ENCODE peak calls at places on chromosomes 12 and 14, in five cellular contexts. One of them, this sample, is unnamed.
A peak's percentile ranks its signal among the peaks of the same experiment; 100 is the strongest.

GRCh38 chr12:44835641-44836379 is 40.3 kb downstream of the NELL2 start:
- ATAC-seq in HepG2: no peak
- ATAC-seq in upper lobe of left lung: no peak
- ATAC-seq in GM12878: no peak
- ATAC-seq in K562: no peak
- ATAC-seq in this sample: peak; percentile 28

GRCh38 chr14:55136868-55137785 is 8.1 kb downstream of the LGALS3 start:
- ATAC-seq in HepG2: no peak
- ATAC-seq in upper lobe of left lung: peak; percentile 74
- ATAC-seq in GM12878: no peak
- ATAC-seq in K562: peak; percentile 46
- ATAC-seq in this sample: peak; percentile 76

GRCh38 chr12:121301876-121302275 is 5.4 kb upstream of the CAMKK2 start:
- ATAC-seq in HepG2: no peak
- ATAC-seq in upper lobe of left lung: peak; percentile 49
- ATAC-seq in GM12878: no peak
- ATAC-seq in K562: no peak
- ATAC-seq in this sample: no peak

GRCh38 chr14:60650382-60650961 is 1.2 kb upstream of the SIX1 start:
- ATAC-seq in HepG2: no peak
- ATAC-seq in upper lobe of left lung: no peak
- ATAC-seq in GM12878: no peak
- ATAC-seq in K562: no peak
- ATAC-seq in this sample: no peak

GRCh38 chr14:91084516-91084915 is 24.1 kb upstream of the RPS6KA5 start:
- ATAC-seq in HepG2: no peak
- ATAC-seq in upper lobe of left lung: no peak
- ATAC-seq in GM12878: no peak
- ATAC-seq in K562: no peak
- ATAC-seq in this sample: no peak

GRCh38 chr12:1469063-1469462 is 125.3 kb downstream of the FBXL14 start:
- ATAC-seq in HepG2: no peak
- ATAC-seq in upper lobe of left lung: no peak
- ATAC-seq in GM12878: no peak
- ATAC-seq in K562: no peak
- ATAC-seq in this sample: no peak

GRCh38 chr12:11067514-11067913 is 5.4 kb upstream of the TAS2R46 start:
- ATAC-seq in HepG2: no peak
- ATAC-seq in upper lobe of left lung: peak; percentile 26
- ATAC-seq in GM12878: no peak
- ATAC-seq in K562: no peak
- ATAC-seq in this sample: peak; percentile 43

GRCh38 chr14:21199611-21200570 is 44.0 kb upstream of the OR5AU1 start:
- ATAC-seq in HepG2: no peak
- ATAC-seq in upper lobe of left lung: no peak
- ATAC-seq in GM12878: no peak
- ATAC-seq in K562: no peak
- ATAC-seq in this sample: no peak

GRCh38 chr12:56104815-56105476 is 587 bp downstream of the PA2G4 start:
- ATAC-seq in HepG2: peak; percentile 42
- ATAC-seq in upper lobe of left lung: peak; percentile 50
- ATAC-seq in GM12878: peak; percentile 44
- ATAC-seq in K562: peak; percentile 57
- ATAC-seq in this sample: peak; percentile 9

GRCh38 chr12:132185698-132186097 is 41.4 kb downstream of the NOC4L start:
- ATAC-seq in HepG2: no peak
- ATAC-seq in upper lobe of left lung: no peak
- ATAC-seq in GM12878: no peak
- ATAC-seq in K562: no peak
- ATAC-seq in this sample: no peak

GRCh38 chr14:36524220-36524837 is 4.3 kb upstream of the NKX2-1 start:
- ATAC-seq in HepG2: no peak
- ATAC-seq in upper lobe of left lung: no peak
- ATAC-seq in GM12878: no peak
- ATAC-seq in K562: no peak
- ATAC-seq in this sample: no peak

GRCh38 chr12:7035464-7035863 is 17.2 kb upstream of the LPCAT3 start:
- ATAC-seq in HepG2: no peak
- ATAC-seq in upper lobe of left lung: no peak
- ATAC-seq in GM12878: no peak
- ATAC-seq in K562: no peak
- ATAC-seq in this sample: no peak

GRCh38 chr12:15131462-15131861 is 89.8 kb downstream of the RERG start:
- ATAC-seq in HepG2: no peak
- ATAC-seq in upper lobe of left lung: peak; percentile 80
- ATAC-seq in GM12878: no peak
- ATAC-seq in K562: no peak
- ATAC-seq in this sample: peak; percentile 65

GRCh38 chr12:123532808-123533649 is 490 bp downstream of the RILPL1 start:
- ATAC-seq in HepG2: peak; percentile 51
- ATAC-seq in upper lobe of left lung: peak; percentile 48
- ATAC-seq in GM12878: peak; percentile 37
- ATAC-seq in K562: peak; percentile 65
- ATAC-seq in this sample: peak; percentile 60

DNA sequence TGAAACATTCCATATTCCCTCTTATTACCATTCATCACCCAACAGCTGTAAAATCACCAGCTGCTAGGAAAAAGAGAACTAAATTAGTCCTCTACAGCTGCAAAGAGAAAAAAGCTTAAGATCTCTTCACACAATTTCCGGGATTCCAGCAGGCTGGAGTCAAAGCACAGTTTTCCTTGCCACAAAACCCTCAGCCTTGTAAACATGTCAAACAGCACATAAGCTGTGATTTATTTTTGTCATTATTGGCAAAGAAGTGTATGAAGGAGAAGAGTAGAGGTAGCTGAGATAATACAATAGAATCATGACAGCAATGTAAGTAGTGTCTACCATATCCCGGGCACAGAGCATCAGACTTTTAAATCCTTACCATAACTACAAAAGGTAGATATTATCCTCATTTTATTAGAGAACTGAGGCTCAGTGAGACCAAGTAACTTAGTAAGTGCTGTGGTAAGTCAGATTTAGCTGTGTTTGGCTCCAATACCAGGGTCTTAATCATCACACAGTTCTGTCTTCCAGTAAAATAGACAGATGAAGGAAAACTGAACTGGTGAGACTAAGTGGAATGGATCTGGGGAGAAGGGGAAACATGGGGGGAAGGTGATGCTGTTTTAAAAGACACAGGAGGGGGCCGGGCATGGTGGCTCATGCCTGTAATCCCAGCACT is 57.3 kb downstream of the NTN4 start:
- ATAC-seq in HepG2: no peak
- ATAC-seq in upper lobe of left lung: peak; percentile 61
- ATAC-seq in GM12878: no peak
- ATAC-seq in K562: no peak
- ATAC-seq in this sample: peak; percentile 50
- TF ChIP-seq EP300 in HepG2: no peak
- TF ChIP-seq EP300 in upper lobe of left lung: no peak
- TF ChIP-seq EP300 in GM12878: no peak
- TF ChIP-seq EP300 in K562: no peak
- TF ChIP-seq EP300 in this sample: no peak

GRCh38 chr12:68235576-68235975 is 10.0 kb upstream of the IL26 start:
- ATAC-seq in HepG2: no peak
- ATAC-seq in upper lobe of left lung: no peak
- ATAC-seq in GM12878: no peak
- ATAC-seq in K562: no peak
- ATAC-seq in this sample: no peak
- H3K27me3 ChIP-seq in HepG2: no peaks in the 10 kb centered on the region
- H3K27me3 ChIP-seq in upper lobe of left lung: no peaks in the 10 kb centered on the region
- H3K27me3 ChIP-seq in GM12878: no peaks in the 10 kb centered on the region
- H3K27me3 ChIP-seq in K562: peaks cover 7% of the 10 kb centered on the region
- H3K27me3 ChIP-seq in this sample: no peaks in the 10 kb centered on the region

GRCh38 chr12:108511633-108512540 is 3.2 kb upstream of the FICD start:
- ATAC-seq in HepG2: no peak
- ATAC-seq in upper lobe of left lung: no peak
- ATAC-seq in GM12878: peak; percentile 42
- ATAC-seq in K562: no peak
- ATAC-seq in this sample: no peak
- TF ChIP-seq EP300 in HepG2: no peak
- TF ChIP-seq EP300 in upper lobe of left lung: no peak
- TF ChIP-seq EP300 in GM12878: no peak
- TF ChIP-seq EP300 in K562: no peak
- TF ChIP-seq EP300 in this sample: no peak

GRCh38 chr12:47991592-47991991 is 12.7 kb downstream of the COL2A1 start:
- ATAC-seq in HepG2: no peak
- ATAC-seq in upper lobe of left lung: no peak
- ATAC-seq in GM12878: no peak
- ATAC-seq in K562: peak; percentile 12
- ATAC-seq in this sample: no peak

GRCh38 chr12:47992776-47993175 is 11.5 kb downstream of the COL2A1 start:
- ATAC-seq in HepG2: no peak
- ATAC-seq in upper lobe of left lung: no peak
- ATAC-seq in GM12878: no peak
- ATAC-seq in K562: no peak
- ATAC-seq in this sample: no peak

GRCh38 chr12:47991106-47991550 is 13.1 kb downstream of the COL2A1 start:
- ATAC-seq in HepG2: no peak
- ATAC-seq in upper lobe of left lung: no peak
- ATAC-seq in GM12878: no peak
- ATAC-seq in K562: no peak
- ATAC-seq in this sample: peak; percentile 13

GRCh38 chr12:47995976-47996375 is 8.3 kb downstream of the COL2A1 start:
- ATAC-seq in HepG2: no peak
- ATAC-seq in upper lobe of left lung: no peak
- ATAC-seq in GM12878: no peak
- ATAC-seq in K562: no peak
- ATAC-seq in this sample: no peak

GRCh38 chr12:47993491-47993890 is 10.8 kb downstream of the COL2A1 start:
- ATAC-seq in HepG2: no peak
- ATAC-seq in upper lobe of left lung: no peak
- ATAC-seq in GM12878: no peak
- ATAC-seq in K562: no peak
- ATAC-seq in this sample: no peak
- H3K27me3 ChIP-seq in HepG2: no peaks in the 10 kb centered on the region
- H3K27me3 ChIP-seq in upper lobe of left lung: no peaks in the 10 kb centered on the region
- H3K27me3 ChIP-seq in GM12878: peaks cover 3% of the 10 kb centered on the region
- H3K27me3 ChIP-seq in K562: peaks cover 39% of the 10 kb centered on the region
- H3K27me3 ChIP-seq in this sample: peaks cover 35% of the 10 kb centered on the region

GRCh38 chr12:54821676-54822075 is 32.6 kb upstream of the MUCL1 start:
- ATAC-seq in HepG2: no peak
- ATAC-seq in upper lobe of left lung: no peak
- ATAC-seq in GM12878: no peak
- ATAC-seq in K562: no peak
- ATAC-seq in this sample: no peak
- TF ChIP-seq EP300 in HepG2: no peak
- TF ChIP-seq EP300 in upper lobe of left lung: no peak
- TF ChIP-seq EP300 in GM12878: no peak
- TF ChIP-seq EP300 in K562: no peak
- TF ChIP-seq EP300 in this sample: no peak

DNA sequence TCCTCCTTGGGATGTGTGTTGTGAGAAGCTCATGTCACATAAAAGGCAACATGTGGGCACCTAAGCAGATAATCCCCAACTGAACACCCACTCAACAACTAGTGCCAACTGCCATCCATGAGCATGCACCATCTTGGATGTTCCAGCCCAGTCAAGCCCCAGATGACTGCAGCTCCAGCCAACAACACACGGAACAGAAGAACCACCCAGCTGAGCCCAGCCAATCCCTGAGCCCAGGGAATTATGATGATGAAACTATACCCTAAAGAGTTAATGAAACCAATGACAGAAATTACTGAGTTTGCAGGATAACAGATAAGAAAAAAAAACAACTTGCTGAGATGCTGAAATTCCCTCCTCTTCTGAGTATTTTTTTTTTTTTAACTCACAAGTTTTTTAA is 124.7 kb downstream of the KSR2 start:
- ATAC-seq in HepG2: no peak
- ATAC-seq in upper lobe of left lung: no peak
- ATAC-seq in GM12878: no peak
- ATAC-seq in K562: no peak
- ATAC-seq in this sample: no peak
- H3K27me3 ChIP-seq in HepG2: no peaks in the 10 kb centered on the region
- H3K27me3 ChIP-seq in upper lobe of left lung: no peaks in the 10 kb centered on the region
- H3K27me3 ChIP-seq in GM12878: no peaks in the 10 kb centered on the region
- H3K27me3 ChIP-seq in K562: no peaks in the 10 kb centered on the region
- H3K27me3 ChIP-seq in this sample: peaks cover 93% of the 10 kb centered on the region

GRCh38 chr12:25894759-25895158 is 63.7 kb upstream of the RASSF8 start:
- ATAC-seq in HepG2: no peak
- ATAC-seq in upper lobe of left lung: no peak
- ATAC-seq in GM12878: peak; percentile 22
- ATAC-seq in K562: no peak
- ATAC-seq in this sample: no peak
- TF ChIP-seq EP300 in HepG2: no peak
- TF ChIP-seq EP300 in upper lobe of left lung: no peak
- TF ChIP-seq EP300 in GM12878: no peak
- TF ChIP-seq EP300 in K562: no peak
- TF ChIP-seq EP300 in this sample: no peak